ENCODE peak calls at places on chromosomes 5 and 9, in eight cellular contexts. Z is A549; P is stomach; X is aorta; L is trophoblast cell; I is right lobe of liver; E is mammary epithelial cell; D is effector memory CD4-positive, alpha-beta T cell. M is an unnamed sample.

GRCh38 chr9:127047971-127048370 is 74.5 kb downstream of the ANGPTL2 start:
- DNase-seq in Z (no peak), P (no peak), X (no peak), L (no peak), I (no peak), E (no peak), D (no peak), M (no peak)

GRCh38 chr9:85978496-85978895 is 37.5 kb downstream of the NAA35 start:
- DNase-seq in Z (no peak), P (no peak), X (no peak), L (no peak), I (no peak), E (no peak), D (no peak), M (no peak)

GRCh38 chr5:41722359-41722950 is 147.8 kb downstream of the OXCT1 start:
- DNase-seq in Z (no peak), P (no peak), X (no peak), L (no peak), I (no peak), E (no peak), D (no peak), M (no peak)

GRCh38 chr9:69453746-69454145 is 128.7 kb downstream of the ENTREP1 start:
- DNase-seq in Z (no peak), P (no peak), X (no peak), L (no peak), I (no peak), E (no peak), D (no peak), M (no peak)

GRCh38 chr9:113375057-113376023 is 1.4 kb downstream of the HDHD3 start:
- DNase-seq in Z (peak), P (peak), X (no peak), L (no peak), I (no peak), E (no peak), D (no peak), M (no peak)

GRCh38 chr5:157610990-157611389 is 35.4 kb upstream of the ADAM19 start:
- DNase-seq in Z (no peak), P (no peak), X (no peak), L (no peak), I (no peak), E (no peak), D (no peak), M (no peak)

GRCh38 chr5:38666668-38667498 is 110.4 kb upstream of the LIFR start:
- DNase-seq in Z (peak), P (peak), X (no peak), L (no peak), I (no peak), E (no peak), D (no peak), M (peak)

GRCh38 chr9:14309403-14309802 is 4.5 kb downstream of the NFIB start:
- DNase-seq in Z (peak), P (no peak), X (no peak), L (no peak), I (no peak), E (peak), D (no peak), M (no peak)

GRCh38 chr9:85433046-85433445 is 308.7 kb downstream of the AGTPBP1 start:
- DNase-seq in Z (no peak), P (no peak), X (no peak), L (no peak), I (no peak), E (no peak), D (no peak), M (no peak)

GRCh38 chr5:136330353-136330913 is 34.9 kb downstream of the TRPC7 start:
- DNase-seq in Z (no peak), P (no peak), X (no peak), L (no peak), I (no peak), E (no peak), D (no peak), M (no peak)

GRCh38 chr5:78495800-78496199 is 135.4 kb downstream of the SCAMP1 start:
- DNase-seq in Z (no peak), P (no peak), X (no peak), L (no peak), I (no peak), E (no peak), D (no peak), M (no peak)

GRCh38 chr9:124485936-124486335 is 21.3 kb downstream of the NR5A1 start:
- DNase-seq in Z (no peak), P (no peak), X (no peak), L (no peak), I (no peak), E (no peak), D (no peak), M (peak)

GRCh38 chr5:42620579-42621216 is 135.9 kb upstream of the CCDC152 start:
- DNase-seq in Z (no peak), P (no peak), X (no peak), L (no peak), I (no peak), E (peak), D (no peak), M (no peak)

GRCh38 chr5:61229416-61229815 is 67.1 kb upstream of the SMIM15 start:
- DNase-seq in Z (no peak), P (no peak), X (no peak), L (no peak), I (no peak), E (no peak), D (no peak), M (peak)

GRCh38 chr9:136799079-136799853 is 3.1 kb downstream of the CCDC183 start:
- DNase-seq in Z (no peak), P (peak), X (peak), L (no peak), I (peak), E (no peak), D (no peak), M (peak)

GRCh38 chr5:17802256-17802655 is 168.0 kb downstream of the TAF11L14 start:
- DNase-seq in Z (no peak), P (no peak), X (no peak), L (no peak), I (no peak), E (no peak), D (no peak), M (no peak)

GRCh38 chr5:150523472-150524350 is 15.8 kb downstream of the NDST1 start:
- DNase-seq in Z (peak), P (peak), X (no peak), L (peak), I (no peak), E (peak), D (no peak), M (no peak)

GRCh38 chr5:117488976-117489500 is 914.4 kb upstream of the SEMA6A start:
- DNase-seq in Z (no peak), P (no peak), X (no peak), L (no peak), I (no peak), E (no peak), D (no peak), M (no peak)

GRCh38 chr9:14260101-14260500 is 53.8 kb downstream of the NFIB start:
- DNase-seq in Z (no peak), P (no peak), X (no peak), L (no peak), I (no peak), E (no peak), D (no peak), M (no peak)

GRCh38 chr5:137618476-137618875 is 117.4 kb downstream of the KLHL3 start:
- DNase-seq in Z (no peak), P (no peak), X (no peak), L (no peak), I (no peak), E (no peak), D (no peak), M (no peak)

GRCh38 chr9:84170521-84171141 is 169.9 kb downstream of the SLC28A3 start:
- DNase-seq in Z (peak), P (peak), X (peak), L (peak), I (no peak), E (peak), D (no peak), M (peak)

GRCh38 chr5:71907001-71907564 is 188.0 kb downstream of the CARTPT start:
- DNase-seq in Z (no peak), P (no peak), X (no peak), L (no peak), I (no peak), E (peak), D (no peak), M (no peak)

GRCh38 chr5:38994329-38994927 is 79.8 kb downstream of the RICTOR start:
- DNase-seq in Z (peak), P (no peak), X (no peak), L (peak), I (no peak), E (peak), D (no peak), M (no peak)

DNA sequence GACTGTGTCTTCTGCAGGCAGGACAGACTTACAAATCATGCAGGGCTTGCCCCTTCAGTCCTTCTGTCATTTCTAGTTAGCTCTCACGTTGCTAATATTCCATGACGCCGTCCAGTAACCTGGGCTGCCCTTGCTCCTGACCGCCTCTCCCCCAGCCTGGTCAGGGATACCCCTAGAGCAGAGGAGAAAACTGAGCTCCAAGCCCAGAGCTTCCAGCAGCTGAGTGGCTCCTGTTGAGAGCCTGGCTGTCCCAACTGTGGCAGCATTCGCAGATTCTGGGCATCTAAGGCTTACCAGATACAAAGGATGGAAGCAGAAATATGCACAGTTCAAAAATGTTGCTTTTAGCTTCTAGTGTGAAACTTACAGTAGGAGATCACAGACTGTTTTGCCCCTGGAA is 185.2 kb downstream of the CD180 start:
- DNase-seq in Z (no peak), P (no peak), X (no peak), L (no peak), I (no peak), E (no peak), D (no peak), M (no peak)
- H3K4me3 ChIP-seq in Z (no peak), P (no peak), X (no peak), L (no peak), I (no peak), E (peak), D (no peak), M (no peak)

GRCh38 chr5:139385061-139385889 is 2.2 kb upstream of the SLC23A1 start:
- DNase-seq in Z (no peak), P (peak), X (no peak), L (peak), I (peak), E (peak), D (no peak), M (peak)

GRCh38 chr5:139382781-139383180 is 316 bp downstream of the SLC23A1 start:
- DNase-seq in Z (no peak), P (no peak), X (no peak), L (no peak), I (peak), E (no peak), D (no peak), M (no peak)

GRCh38 chr5:139384591-139385051 is 1.5 kb upstream of the SLC23A1 start:
- DNase-seq in Z (no peak), P (no peak), X (no peak), L (no peak), I (peak), E (no peak), D (no peak), M (peak)

GRCh38 chr5:139383275-139383992 is at the start of gene SLC23A1:
- DNase-seq in Z (peak), P (no peak), X (no peak), L (no peak), I (peak), E (no peak), D (no peak), M (no peak)

DNA sequence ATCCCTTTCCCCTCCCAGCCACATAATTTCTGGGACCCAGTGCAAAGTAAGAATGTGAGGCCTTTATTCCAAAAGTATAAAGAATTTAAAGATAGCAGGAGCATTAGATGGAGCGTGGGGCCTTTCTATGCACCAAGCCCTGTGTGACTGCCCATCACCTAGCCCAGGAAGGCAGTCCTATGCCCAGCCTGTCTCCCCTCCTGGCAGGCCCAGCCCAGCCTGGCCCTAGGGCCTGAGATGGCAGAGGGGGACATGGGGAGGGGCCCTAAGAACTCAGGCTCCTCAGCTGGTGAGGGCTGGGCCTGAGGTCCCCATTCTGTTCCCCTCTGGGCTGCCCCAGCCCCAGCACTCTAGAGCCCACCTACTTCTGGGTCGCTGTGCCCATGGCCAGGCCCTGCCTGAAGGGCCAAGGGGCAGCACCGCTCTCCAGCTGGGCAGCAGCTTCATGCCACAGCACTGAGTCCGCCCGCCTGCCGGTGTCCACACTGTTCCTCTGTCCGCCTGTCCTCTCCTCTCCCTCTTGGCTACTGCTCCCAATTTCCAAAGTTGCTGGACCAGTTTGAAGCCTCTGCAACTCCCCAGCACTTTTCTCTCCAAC is 995 bp upstream of the SLC23A1 start:
- DNase-seq in Z (no peak), P (no peak), X (no peak), L (no peak), I (peak), E (no peak), D (no peak), M (peak)
- H3K27ac ChIP-seq in Z (peak), P (peak), X (no peak), L (no peak), I (peak), E (no peak), D (no peak), M (no peak)

DNA sequence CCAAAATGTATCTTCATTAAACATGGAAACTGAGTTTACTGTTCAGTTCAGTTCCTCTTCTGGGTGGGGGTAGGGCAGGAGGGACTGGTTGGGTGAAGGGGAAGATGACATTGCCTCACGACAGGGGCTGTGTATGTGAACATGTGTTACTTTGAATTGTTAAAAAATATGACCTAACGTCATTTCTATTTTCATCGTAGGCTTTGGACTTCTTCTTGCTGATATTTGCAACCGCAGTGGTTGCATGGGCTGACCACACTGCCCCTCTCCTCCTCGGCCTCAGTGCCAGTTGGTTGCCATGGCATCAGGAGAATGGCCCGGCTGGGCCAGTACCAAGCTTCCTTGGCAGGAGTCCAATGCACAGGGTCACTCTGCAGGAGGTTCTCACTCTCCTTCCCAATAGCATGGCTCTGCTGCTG is 41.5 kb downstream of the HACD4 start:
- DNase-seq in Z (no peak), P (no peak), X (peak), L (no peak), I (peak), E (no peak), D (no peak), M (peak)
- H3K4me3 ChIP-seq in Z (no peak), P (no peak), X (no peak), L (no peak), I (no peak), E (no peak), D (no peak), M (no peak)

GRCh38 chr9:129142536-129142935 is 31.3 kb downstream of the PTPA start:
- DNase-seq in Z (no peak), P (no peak), X (no peak), L (no peak), I (no peak), E (no peak), D (no peak), M (no peak)

GRCh38 chr9:129143031-129143441 is 31.8 kb downstream of the PTPA start:
- DNase-seq in Z (peak), P (peak), X (peak), L (peak), I (peak), E (peak), D (peak), M (peak)

GRCh38 chr9:129145316-129145715 is 32.7 kb downstream of the IER5L start:
- DNase-seq in Z (no peak), P (no peak), X (no peak), L (no peak), I (no peak), E (no peak), D (no peak), M (no peak)

GRCh38 chr9:129142115-129142514 is 30.9 kb downstream of the PTPA start:
- DNase-seq in Z (no peak), P (no peak), X (no peak), L (no peak), I (no peak), E (no peak), D (no peak), M (peak)

DNA sequence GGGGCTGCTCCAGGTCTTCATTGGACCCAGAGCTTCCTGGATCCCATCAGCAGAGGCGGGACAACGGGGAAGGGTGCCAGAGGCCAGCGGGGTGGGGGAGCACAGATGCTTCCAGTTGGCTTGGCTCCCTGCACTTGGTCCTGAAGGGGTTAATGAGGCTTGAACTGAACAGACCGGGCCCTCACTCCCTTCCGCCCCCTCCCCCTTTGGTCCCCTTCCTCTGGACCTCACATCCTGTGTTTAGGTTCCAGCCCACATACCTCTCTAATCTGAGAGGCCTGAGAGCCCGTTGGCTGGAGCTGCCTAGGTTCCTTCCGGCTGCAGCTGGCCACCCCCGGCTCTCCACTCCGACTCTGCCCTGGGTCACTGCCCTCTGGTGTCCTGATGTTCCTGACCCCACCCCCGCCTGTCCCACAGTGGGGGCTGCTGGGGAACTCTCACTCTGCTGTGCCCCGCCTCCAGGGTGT is 32.3 kb downstream of the PTPA start:
- DNase-seq in Z (no peak), P (no peak), X (peak), L (no peak), I (peak), E (no peak), D (no peak), M (peak)
- H3K27ac ChIP-seq in Z (peak), P (peak), X (peak), L (peak), I (peak), E (no peak), D (no peak), M (peak)

M was measured in right cardiac atrium.